ENCODE peak calls at places on chromosomes 2 and 18, in seven cellular contexts. One of them, this sample, is unnamed.

GRCh38 chr2:69565431-69565839 is 78.1 kb downstream of the AAK1 start:
- DNase-seq in GM12878: peak; percentile 40
- DNase-seq in lower lobe of right lung: peak; percentile 70
- DNase-seq in HTR-8/SVneo: peak; percentile 50
- DNase-seq in glomerular endothelial cell: no peak
- DNase-seq in cardiac septum: no peak
- DNase-seq in NCI-H1436: peak; percentile 37
- DNase-seq in this sample: peak; percentile 25

GRCh38 chr2:46863895-46864294 is 51.7 kb downstream of the MCFD2 start:
- DNase-seq in GM12878: no peak
- DNase-seq in lower lobe of right lung: no peak
- DNase-seq in HTR-8/SVneo: no peak
- DNase-seq in glomerular endothelial cell: no peak
- DNase-seq in cardiac septum: no peak
- DNase-seq in NCI-H1436: no peak
- DNase-seq in this sample: no peak

GRCh38 chr2:105644174-105644980 is 100.3 kb upstream of the NCK2 start:
- DNase-seq in GM12878: no peak
- DNase-seq in lower lobe of right lung: no peak
- DNase-seq in HTR-8/SVneo: no peak
- DNase-seq in glomerular endothelial cell: no peak
- DNase-seq in cardiac septum: no peak
- DNase-seq in NCI-H1436: no peak
- DNase-seq in this sample: no peak

GRCh38 chr2:211045025-211045424 is 488.6 kb downstream of the CPS1 start:
- DNase-seq in GM12878: no peak
- DNase-seq in lower lobe of right lung: no peak
- DNase-seq in HTR-8/SVneo: no peak
- DNase-seq in glomerular endothelial cell: no peak
- DNase-seq in cardiac septum: no peak
- DNase-seq in NCI-H1436: no peak
- DNase-seq in this sample: no peak

GRCh38 chr2:74756356-74756890 is 77.5 kb upstream of the HK2 start:
- DNase-seq in GM12878: no peak
- DNase-seq in lower lobe of right lung: no peak
- DNase-seq in HTR-8/SVneo: no peak
- DNase-seq in glomerular endothelial cell: no peak
- DNase-seq in cardiac septum: no peak
- DNase-seq in NCI-H1436: no peak
- DNase-seq in this sample: no peak

GRCh38 chr2:147250652-147251356 is 594.0 kb upstream of the ACVR2A start:
- DNase-seq in GM12878: no peak
- DNase-seq in lower lobe of right lung: no peak
- DNase-seq in HTR-8/SVneo: no peak
- DNase-seq in glomerular endothelial cell: no peak
- DNase-seq in cardiac septum: no peak
- DNase-seq in NCI-H1436: no peak
- DNase-seq in this sample: no peak

GRCh38 chr18:60020107-60020925 is 120.5 kb downstream of the PMAIP1 start:
- DNase-seq in GM12878: no peak
- DNase-seq in lower lobe of right lung: no peak
- DNase-seq in HTR-8/SVneo: no peak
- DNase-seq in glomerular endothelial cell: no peak
- DNase-seq in cardiac septum: no peak
- DNase-seq in NCI-H1436: no peak
- DNase-seq in this sample: no peak

GRCh38 chr18:45932708-45933107 is 34.4 kb downstream of the EPG5 start:
- DNase-seq in GM12878: no peak
- DNase-seq in lower lobe of right lung: no peak
- DNase-seq in HTR-8/SVneo: no peak
- DNase-seq in glomerular endothelial cell: no peak
- DNase-seq in cardiac septum: no peak
- DNase-seq in NCI-H1436: no peak
- DNase-seq in this sample: no peak

GRCh38 chr2:121034551-121034950 is 250.5 kb downstream of the TFCP2L1 start:
- DNase-seq in GM12878: no peak
- DNase-seq in lower lobe of right lung: no peak
- DNase-seq in HTR-8/SVneo: no peak
- DNase-seq in glomerular endothelial cell: no peak
- DNase-seq in cardiac septum: no peak
- DNase-seq in NCI-H1436: no peak
- DNase-seq in this sample: no peak

This sample was measured in dermis microvascular lymphatic vessel endothelial cell.